ENCODE peak calls at places on chromosomes 4 and X, in seven cellular contexts. H is cardiac fibroblast; D is fibroblast of lung; R is CD8-positive, alpha-beta T cell; K is left ventricle myocardium inferior; Q is breast epithelium; U is heart left ventricle. P is an unnamed sample.

GRCh38 chrX:39174761-39175417 is 373.6 kb downstream of the MID1IP1 start:
- DNase-seq in K (no peak), D (no peak), Q (no peak), H (no peak), R (no peak), U (no peak), P (no peak)

GRCh38 chr4:140186651-140187315 is 32.8 kb upstream of the MAML3 start:
- DNase-seq in K (no peak), Q (peak; percentile 48), R (no peak), H (peak; percentile 59), U (no peak), D (peak; percentile 58), P (peak; percentile 44)

GRCh38 chrX:18010251-18010650 is 149.2 kb upstream of the RAI2 start:
- DNase-seq in R (no peak), H (no peak), Q (no peak), K (no peak), U (no peak), D (no peak), P (no peak)

GRCh38 chr4:71113294-71113693 is 119.8 kb downstream of the DCK start:
- DNase-seq in D (no peak), R (no peak), K (no peak), Q (no peak), U (no peak), H (no peak), P (no peak)

GRCh38 chr4:148926861-148927260 is 484.6 kb upstream of the NR3C2 start:
- DNase-seq in H (peak; percentile 89), R (no peak), D (peak; percentile 15), K (peak; percentile 50), U (peak; percentile 73), Q (no peak), P (peak; percentile 14)

GRCh38 chrX:38220024-38220935 is at the start of gene SRPX:
- DNase-seq in D (peak; percentile 67), R (no peak), H (peak; percentile 66), Q (no peak), K (peak; percentile 30), U (peak; percentile 61), P (peak; percentile 68)

GRCh38 chr4:184163813-184164212 is 53.9 kb downstream of the ENPP6 start:
- DNase-seq in D (peak; percentile 38), Q (no peak), K (peak; percentile 42), H (no peak), R (no peak), U (no peak), P (peak; percentile 12)

GRCh38 chr4:10153161-10153560 is 36.6 kb upstream of the WDR1 start:
- DNase-seq in H (no peak), Q (no peak), U (no peak), R (no peak), D (no peak), K (no peak), P (no peak)

GRCh38 chr4:64781737-64782326 is 372.6 kb upstream of the TECRL start:
- DNase-seq in R (no peak), D (peak; percentile 13), H (peak; percentile 67), Q (no peak), K (no peak), U (no peak), P (peak; percentile 9)

GRCh38 chrX:148501121-148502066 is 977 bp downstream of the AFF2 start:
- DNase-seq in R (no peak), D (no peak), K (no peak), Q (no peak), U (peak; percentile 51), H (no peak), P (peak; percentile 0)

GRCh38 chr4:108596389-108596788 is 24.0 kb upstream of the RPL34 start:
- DNase-seq in R (no peak), U (no peak), Q (no peak), D (no peak), K (no peak), H (peak; percentile 19), P (no peak)

GRCh38 chr4:87807402-87807801 is 8.0 kb downstream of the IBSP start:
- DNase-seq in H (peak; percentile 52), D (peak; percentile 46), K (no peak), U (no peak), Q (no peak), R (no peak), P (peak; percentile 85)

GRCh38 chrX:154384284-154384892 is 5.3 kb downstream of the EMD start:
- DNase-seq in Q (no peak), U (no peak), K (no peak), R (no peak), D (no peak), H (no peak), P (no peak)

GRCh38 chr4:152896819-152897218 is 39.3 kb upstream of the FHDC1 start:
- DNase-seq in U (no peak), D (peak; percentile 55), H (peak; percentile 4), K (no peak), Q (no peak), R (no peak), P (peak; percentile 66)

GRCh38 chr4:124902111-124902510 is 189.6 kb upstream of the ANKRD50 start:
- DNase-seq in D (no peak), K (no peak), R (no peak), H (no peak), Q (no peak), U (no peak), P (no peak)

GRCh38 chr4:14309429-14309828 is 681.9 kb upstream of the BOD1L1 start:
- DNase-seq in R (no peak), K (no peak), H (no peak), Q (no peak), D (no peak), U (no peak), P (no peak)

GRCh38 chr4:86512631-86513030 is 81.5 kb upstream of the PTPN13 start:
- DNase-seq in Q (no peak), D (no peak), K (no peak), U (no peak), R (no peak), H (no peak), P (no peak)

GRCh38 chr4:177229331-177229730 is 80.3 kb upstream of the NEIL3 start:
- DNase-seq in Q (no peak), D (peak; percentile 53), U (no peak), K (no peak), H (peak; percentile 36), R (no peak), P (no peak)

GRCh38 chrX:107744868-107745267 is 30.7 kb downstream of the TSC22D3 start:
- DNase-seq in K (no peak), D (no peak), R (no peak), Q (no peak), H (no peak), U (no peak), P (no peak)

GRCh38 chrX:2311483-2311882 is 189.3 kb downstream of the DHRSX start:
- DNase-seq in U (no peak), H (no peak), R (no peak), D (no peak), Q (no peak), K (no peak), P (no peak)

GRCh38 chrX:46904626-46905025 is 7.6 kb upstream of the JADE3 start:
- DNase-seq in H (no peak), K (no peak), D (no peak), Q (no peak), U (no peak), R (no peak), P (no peak)

GRCh38 chrX:46898207-46898606 is 14.0 kb upstream of the JADE3 start:
- DNase-seq in R (no peak), K (no peak), H (no peak), D (no peak), U (no peak), Q (no peak), P (no peak)

GRCh38 chrX:46903458-46904242 is 8.6 kb upstream of the JADE3 start:
- DNase-seq in K (peak; percentile 76), R (peak; percentile 17), D (peak; percentile 73), U (peak; percentile 84), H (peak; percentile 70), Q (peak; percentile 61), P (peak; percentile 59)
- H3K4me3 ChIP-seq in K (peak overlapping the region; percentile 64), R (no peak overlapping the region), D (peak overlapping the region; percentile 62), U (peak overlapping the region; percentile 58), H (peak overlapping the region; percentile 52), Q (peak overlapping the region; percentile 45), P (peak overlapping the region; percentile 69)

GRCh38 chr4:89590102-89590501 is 246.9 kb downstream of the SNCA start:
- DNase-seq in K (no peak), H (no peak), R (no peak), Q (no peak), U (no peak), D (no peak), P (no peak)

GRCh38 chr4:89587364-89587763 is 249.6 kb downstream of the SNCA start:
- DNase-seq in D (no peak), Q (no peak), H (no peak), U (no peak), K (no peak), R (no peak), P (no peak)

GRCh38 chr4:89588366-89588765 is 248.6 kb downstream of the SNCA start:
- DNase-seq in R (no peak), D (no peak), H (no peak), K (no peak), Q (no peak), U (no peak), P (no peak)

GRCh38 chr4:89586318-89586717 is 250.6 kb downstream of the SNCA start:
- DNase-seq in K (no peak), D (peak; percentile 15), Q (no peak), H (no peak), U (no peak), R (no peak), P (no peak)

DNA sequence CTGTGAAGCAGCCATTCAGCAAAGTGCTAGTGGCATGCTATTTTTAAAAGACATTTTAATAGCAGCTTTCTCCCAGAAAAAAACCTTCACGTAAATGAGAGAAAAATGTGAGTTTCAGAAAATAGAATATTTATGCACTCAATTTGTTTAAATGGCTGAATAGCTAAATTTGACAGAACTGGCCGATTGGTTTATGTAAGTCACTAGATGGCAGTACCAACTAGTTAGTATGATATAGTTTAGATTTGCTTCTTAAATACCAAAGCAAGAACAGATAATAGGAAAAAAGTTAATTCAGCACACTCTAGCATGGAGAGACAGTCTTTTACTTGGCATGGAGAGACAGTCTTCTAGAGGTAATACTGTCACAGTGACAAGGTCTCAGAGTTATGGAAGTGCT is 250.1 kb downstream of the SNCA start:
- DNase-seq in R (no peak), Q (no peak), D (peak; percentile 67), U (no peak), H (peak; percentile 27), K (no peak), P (peak; percentile 22)
- TF ChIP-seq CTCF in R (no peak), Q (no peak), D (peak; percentile 5), U (no peak), H (peak; percentile 8), K (peak; percentile 32), P (peak; percentile 40)

GRCh38 chrX:110060317-110060716 is 57.4 kb downstream of the TMEM164 start:
- DNase-seq in R (no peak), H (no peak), U (no peak), D (no peak), K (no peak), Q (no peak), P (no peak)
- H3K4me3 ChIP-seq in R (no peak overlapping the region), H (no peak overlapping the region), U (no peak overlapping the region), D (no peak overlapping the region), K (no peak overlapping the region), Q (no peak overlapping the region), P (no peak overlapping the region)

DNA sequence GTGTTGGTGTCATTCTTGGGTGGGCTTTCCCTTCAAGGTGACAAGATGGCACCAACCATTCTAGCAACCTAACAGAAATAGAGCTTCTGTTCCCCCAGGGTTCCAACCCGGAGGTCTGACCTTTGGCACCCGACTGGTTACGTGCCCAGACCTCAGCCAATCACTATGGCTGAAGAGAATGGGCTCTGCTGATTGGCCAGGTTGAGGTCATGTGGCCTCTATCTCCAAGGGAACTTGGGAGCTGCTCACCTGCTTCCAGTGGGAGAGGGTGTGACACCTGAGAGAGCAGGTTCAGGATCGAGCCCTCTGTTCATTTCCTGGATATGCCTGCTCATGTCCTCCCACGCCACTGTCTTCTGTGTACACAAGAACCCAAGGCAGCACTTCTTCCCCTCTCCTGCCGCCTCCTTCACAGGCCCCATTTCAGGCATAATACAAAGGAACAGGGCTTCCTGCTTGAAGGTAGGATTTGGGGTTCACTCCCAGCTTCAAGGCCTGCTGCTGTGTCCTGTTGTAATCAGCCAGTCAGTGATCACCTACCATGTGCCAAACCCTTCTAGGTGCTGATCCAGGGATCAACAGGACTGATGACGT is 11.0 kb downstream of the SOWAHB start:
- DNase-seq in Q (no peak), U (no peak), R (no peak), K (no peak), D (no peak), H (no peak), P (no peak)
- TF ChIP-seq CTCF in Q (no peak), U (no peak), R (no peak), K (no peak), D (no peak), H (no peak), P (no peak)